ENCODE peak calls at places on chromosomes 7 and 10, in eight cellular contexts. Q, Y, O, F, G, H, T and D are unnamed samples.

GRCh38 chr7:140656548-140657515 is 15.9 kb upstream of the ADCK2 start:
- DNase-seq in Q (no peak), Y (peak), O (peak), F (peak), G (peak), H (no peak), T (peak), D (peak)

GRCh38 chr10:88874271-88874670 is 5.8 kb upstream of the STAMBPL1 start:
- DNase-seq in Q (no peak), Y (no peak), O (peak), F (peak), G (no peak), H (no peak), T (no peak), D (no peak)

GRCh38 chr7:3076163-3076562 is 32.5 kb upstream of the CARD11 start:
- DNase-seq in Q (no peak), Y (no peak), O (no peak), F (no peak), G (no peak), H (no peak), T (no peak), D (no peak)

GRCh38 chr10:667096-667495 is 22.4 kb downstream of the DIP2C start:
- DNase-seq in Q (no peak), Y (no peak), O (no peak), F (no peak), G (no peak), H (no peak), T (no peak), D (no peak)

GRCh38 chr10:76911184-76911583 is 726.4 kb downstream of the KCNMA1 start:
- DNase-seq in Q (no peak), Y (no peak), O (no peak), F (no peak), G (no peak), H (no peak), T (no peak), D (no peak)

GRCh38 chr7:15749631-15750030 is 63.1 kb upstream of the MEOX2 start:
- DNase-seq in Q (no peak), Y (no peak), O (peak), F (no peak), G (no peak), H (no peak), T (no peak), D (no peak)

GRCh38 chr7:47901542-47901941 is 46.7 kb downstream of the PKD1L1 start:
- DNase-seq in Q (no peak), Y (no peak), O (peak), F (no peak), G (no peak), H (no peak), T (peak), D (no peak)

GRCh38 chr10:88528196-88528595 is 54.9 kb downstream of the RNLS start:
- DNase-seq in Q (no peak), Y (no peak), O (no peak), F (no peak), G (no peak), H (no peak), T (no peak), D (no peak)